ENCODE peak calls at places on chromosomes 13 and 19, in eight cellular contexts. One of them, this sample, is unnamed.

GRCh38 chr19:41540041-41540695 is 35.8 kb upstream of the CEACAM21 start:
- DNase-seq in PC-3: no peak
- DNase-seq in GM23338: no peak
- DNase-seq in psoas muscle: no peak
- DNase-seq in AG04450: no peak
- DNase-seq in heart left ventricle: no peak
- DNase-seq in cardiac muscle cell: no peak
- DNase-seq in fibroblast of pulmonary artery: no peak
- DNase-seq in this sample: no peak

GRCh38 chr13:75153834-75154233 is 328.1 kb downstream of the TBC1D4 start:
- DNase-seq in PC-3: no peak
- DNase-seq in GM23338: no peak
- DNase-seq in AG04450: no peak
- DNase-seq in heart left ventricle: no peak
- DNase-seq in fibroblast of pulmonary artery: peak
- DNase-seq in cardiac muscle cell: no peak
- DNase-seq in psoas muscle: no peak
- DNase-seq in this sample: peak

GRCh38 chr13:102128216-102128800 is 273.5 kb downstream of the FGF14 start:
- DNase-seq in heart left ventricle: no peak
- DNase-seq in psoas muscle: no peak
- DNase-seq in cardiac muscle cell: no peak
- DNase-seq in PC-3: no peak
- DNase-seq in AG04450: no peak
- DNase-seq in fibroblast of pulmonary artery: peak
- DNase-seq in GM23338: no peak
- DNase-seq in this sample: peak

GRCh38 chr19:44356383-44357111 is at the start of gene ZNF112:
- DNase-seq in cardiac muscle cell: peak
- DNase-seq in psoas muscle: peak
- DNase-seq in heart left ventricle: peak
- DNase-seq in AG04450: peak
- DNase-seq in GM23338: peak
- DNase-seq in PC-3: peak
- DNase-seq in fibroblast of pulmonary artery: peak
- DNase-seq in this sample: peak

GRCh38 chr13:39201075-39201630 is 162.9 kb downstream of the NHLRC3 start:
- DNase-seq in psoas muscle: no peak
- DNase-seq in cardiac muscle cell: peak
- DNase-seq in heart left ventricle: peak
- DNase-seq in GM23338: no peak
- DNase-seq in AG04450: no peak
- DNase-seq in PC-3: no peak
- DNase-seq in fibroblast of pulmonary artery: no peak
- DNase-seq in this sample: no peak

GRCh38 chr13:94470126-94470525 is 9.4 kb downstream of the DCT start:
- DNase-seq in cardiac muscle cell: no peak
- DNase-seq in psoas muscle: no peak
- DNase-seq in fibroblast of pulmonary artery: no peak
- DNase-seq in GM23338: no peak
- DNase-seq in AG04450: no peak
- DNase-seq in PC-3: no peak
- DNase-seq in heart left ventricle: no peak
- DNase-seq in this sample: no peak

GRCh38 chr19:10724573-10725071 is 6.7 kb downstream of the DNM2 start:
- DNase-seq in fibroblast of pulmonary artery: no peak
- DNase-seq in psoas muscle: no peak
- DNase-seq in cardiac muscle cell: no peak
- DNase-seq in GM23338: no peak
- DNase-seq in PC-3: no peak
- DNase-seq in AG04450: no peak
- DNase-seq in heart left ventricle: no peak
- DNase-seq in this sample: peak

GRCh38 chr13:87889241-87889640 is 218.1 kb downstream of the SLITRK5 start:
- DNase-seq in GM23338: no peak
- DNase-seq in heart left ventricle: no peak
- DNase-seq in AG04450: no peak
- DNase-seq in fibroblast of pulmonary artery: no peak
- DNase-seq in cardiac muscle cell: no peak
- DNase-seq in PC-3: no peak
- DNase-seq in psoas muscle: no peak
- DNase-seq in this sample: no peak

GRCh38 chr13:37492741-37493514 is 105.6 kb downstream of the POSTN start:
- DNase-seq in AG04450: peak
- DNase-seq in cardiac muscle cell: peak
- DNase-seq in fibroblast of pulmonary artery: peak
- DNase-seq in heart left ventricle: no peak
- DNase-seq in GM23338: no peak
- DNase-seq in psoas muscle: no peak
- DNase-seq in PC-3: no peak
- DNase-seq in this sample: peak

GRCh38 chr19:17159466-17160393 is 55.4 kb upstream of the USE1 start:
- DNase-seq in fibroblast of pulmonary artery: no peak
- DNase-seq in cardiac muscle cell: no peak
- DNase-seq in AG04450: no peak
- DNase-seq in PC-3: no peak
- DNase-seq in psoas muscle: no peak
- DNase-seq in GM23338: peak
- DNase-seq in heart left ventricle: no peak
- DNase-seq in this sample: no peak

GRCh38 chr13:106530209-106530906 is 5.1 kb downstream of the EFNB2 start:
- DNase-seq in AG04450: no peak
- DNase-seq in heart left ventricle: peak
- DNase-seq in psoas muscle: no peak
- DNase-seq in PC-3: peak
- DNase-seq in GM23338: peak
- DNase-seq in cardiac muscle cell: no peak
- DNase-seq in fibroblast of pulmonary artery: no peak
- DNase-seq in this sample: no peak

GRCh38 chr19:37959665-37960114 is 52.7 kb downstream of the SIPA1L3 start:
- DNase-seq in PC-3: no peak
- DNase-seq in fibroblast of pulmonary artery: no peak
- DNase-seq in cardiac muscle cell: no peak
- DNase-seq in heart left ventricle: no peak
- DNase-seq in GM23338: no peak
- DNase-seq in AG04450: no peak
- DNase-seq in psoas muscle: no peak
- DNase-seq in this sample: no peak

GRCh38 chr19:50204081-50204428 is 633 bp downstream of the MYH14 start:
- DNase-seq in psoas muscle: no peak
- DNase-seq in AG04450: no peak
- DNase-seq in GM23338: no peak
- DNase-seq in cardiac muscle cell: no peak
- DNase-seq in fibroblast of pulmonary artery: no peak
- DNase-seq in heart left ventricle: no peak
- DNase-seq in PC-3: no peak
- DNase-seq in this sample: no peak
- H3K4me3 ChIP-seq in psoas muscle: peak
- H3K4me3 ChIP-seq in AG04450: no peak
- H3K4me3 ChIP-seq in GM23338: peak
- H3K4me3 ChIP-seq in cardiac muscle cell: peak
- H3K4me3 ChIP-seq in fibroblast of pulmonary artery: no peak
- H3K4me3 ChIP-seq in heart left ventricle: peak
- H3K4me3 ChIP-seq in PC-3: peak
- H3K4me3 ChIP-seq in this sample: no peak

DNA sequence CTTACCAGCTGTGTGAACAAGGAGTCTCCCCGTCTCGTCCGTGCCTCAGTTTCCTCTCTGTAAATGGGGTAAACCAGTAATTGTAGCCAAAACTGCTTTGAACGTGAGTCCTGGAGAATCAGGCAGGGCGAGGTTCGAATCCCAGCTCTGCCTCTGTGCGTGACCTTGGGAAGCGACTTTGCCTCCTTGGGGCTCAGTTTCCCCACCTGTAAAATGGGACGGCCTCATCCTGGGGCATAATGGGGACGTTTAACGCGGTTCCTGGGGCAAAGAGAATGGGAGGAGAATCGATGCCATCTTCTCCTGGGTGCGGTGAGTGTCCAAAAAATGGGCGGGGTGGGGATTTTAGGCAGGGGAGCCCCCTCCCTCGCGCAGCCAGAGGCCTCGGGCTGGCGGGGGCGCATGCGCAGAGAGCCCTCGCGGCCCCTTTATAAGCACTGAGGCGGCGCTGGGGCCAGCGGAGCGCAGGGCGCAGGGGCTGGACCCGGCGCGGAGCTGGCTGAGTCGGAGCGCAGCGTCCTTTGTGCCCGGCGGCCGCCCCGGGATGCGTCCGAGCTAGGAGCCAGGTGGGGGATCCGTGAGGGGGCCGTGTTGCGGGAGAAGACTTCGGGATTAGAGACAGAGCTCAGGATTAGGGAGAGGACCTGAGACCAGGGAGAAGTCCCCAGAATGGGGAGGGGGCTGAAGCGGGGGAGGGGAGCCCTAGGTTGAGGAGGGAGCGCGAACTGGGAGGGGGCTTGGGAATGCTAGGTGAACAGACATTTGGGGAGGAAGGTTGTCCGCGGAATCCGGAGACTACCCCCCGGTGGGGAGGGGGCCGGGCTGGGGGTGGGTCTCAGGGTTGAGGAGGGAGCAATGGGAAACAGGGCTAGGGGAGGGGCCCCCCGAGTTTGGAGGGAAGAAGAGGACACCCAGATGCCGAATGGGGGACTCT is at the start of gene NCAN:
- DNase-seq in fibroblast of pulmonary artery: no peak
- DNase-seq in cardiac muscle cell: peak
- DNase-seq in GM23338: peak
- DNase-seq in heart left ventricle: no peak
- DNase-seq in AG04450: no peak
- DNase-seq in psoas muscle: no peak
- DNase-seq in PC-3: no peak
- DNase-seq in this sample: no peak
- H3K4me3 ChIP-seq in fibroblast of pulmonary artery: no peak
- H3K4me3 ChIP-seq in cardiac muscle cell: no peak
- H3K4me3 ChIP-seq in GM23338: peak
- H3K4me3 ChIP-seq in heart left ventricle: no peak
- H3K4me3 ChIP-seq in AG04450: no peak
- H3K4me3 ChIP-seq in psoas muscle: no peak
- H3K4me3 ChIP-seq in PC-3: no peak
- H3K4me3 ChIP-seq in this sample: no peak

GRCh38 chr19:45670670-45671453 is 2.8 kb downstream of the GIPR start:
- DNase-seq in GM23338: peak
- DNase-seq in fibroblast of pulmonary artery: peak
- DNase-seq in AG04450: peak
- DNase-seq in cardiac muscle cell: peak
- DNase-seq in heart left ventricle: peak
- DNase-seq in psoas muscle: peak
- DNase-seq in PC-3: peak
- DNase-seq in this sample: no peak

GRCh38 chr19:45663800-45664199 is 4.2 kb upstream of the GIPR start:
- DNase-seq in AG04450: no peak
- DNase-seq in cardiac muscle cell: no peak
- DNase-seq in PC-3: no peak
- DNase-seq in psoas muscle: no peak
- DNase-seq in fibroblast of pulmonary artery: no peak
- DNase-seq in heart left ventricle: no peak
- DNase-seq in GM23338: no peak
- DNase-seq in this sample: no peak

GRCh38 chr19:45664575-45664974 is 3.4 kb upstream of the GIPR start:
- DNase-seq in PC-3: no peak
- DNase-seq in psoas muscle: no peak
- DNase-seq in fibroblast of pulmonary artery: no peak
- DNase-seq in AG04450: no peak
- DNase-seq in heart left ventricle: no peak
- DNase-seq in cardiac muscle cell: no peak
- DNase-seq in GM23338: no peak
- DNase-seq in this sample: no peak

GRCh38 chr19:45668342-45668871 is 386 bp downstream of the GIPR start:
- DNase-seq in fibroblast of pulmonary artery: no peak
- DNase-seq in PC-3: no peak
- DNase-seq in cardiac muscle cell: no peak
- DNase-seq in GM23338: no peak
- DNase-seq in AG04450: no peak
- DNase-seq in psoas muscle: no peak
- DNase-seq in heart left ventricle: no peak
- DNase-seq in this sample: no peak

DNA sequence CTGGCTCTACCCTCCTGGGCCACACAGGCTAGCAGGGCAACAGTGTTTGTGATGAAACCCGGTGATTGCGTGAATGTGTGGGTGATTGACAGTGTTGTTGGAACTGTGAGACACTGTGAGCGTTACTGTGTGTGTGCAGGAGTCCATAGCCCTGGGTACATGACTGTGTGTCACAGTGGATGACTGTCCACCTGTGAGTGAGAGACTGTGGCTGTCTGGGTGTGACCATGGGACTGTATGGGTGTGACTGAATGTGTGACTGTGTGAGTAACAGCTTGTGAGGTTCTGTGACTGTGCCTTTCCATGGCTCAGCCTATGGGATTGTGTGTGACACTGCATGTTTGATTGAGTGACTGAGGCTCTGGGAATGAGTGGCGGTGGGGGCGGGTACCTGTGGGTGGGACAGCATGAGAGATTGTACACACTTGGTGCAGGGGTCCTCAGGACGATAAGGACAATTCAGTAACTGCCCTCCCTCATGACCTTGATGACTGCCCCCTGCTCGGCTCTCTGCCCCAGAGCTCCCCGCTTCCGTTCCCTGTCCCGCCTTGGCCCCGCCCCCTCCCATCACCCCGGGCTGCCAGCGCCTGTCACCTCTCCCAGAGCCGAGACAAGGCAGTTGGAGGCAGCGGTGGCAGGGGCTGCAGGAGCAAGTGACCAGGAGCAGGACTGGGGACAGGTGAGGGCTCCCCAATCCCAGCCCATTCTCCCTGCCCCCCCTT is at the start of gene GIPR:
- DNase-seq in cardiac muscle cell: peak
- DNase-seq in heart left ventricle: no peak
- DNase-seq in fibroblast of pulmonary artery: no peak
- DNase-seq in GM23338: peak
- DNase-seq in psoas muscle: peak
- DNase-seq in AG04450: no peak
- DNase-seq in PC-3: peak
- DNase-seq in this sample: no peak
- H3K4me3 ChIP-seq in cardiac muscle cell: peak
- H3K4me3 ChIP-seq in heart left ventricle: peak
- H3K4me3 ChIP-seq in fibroblast of pulmonary artery: peak
- H3K4me3 ChIP-seq in GM23338: peak
- H3K4me3 ChIP-seq in psoas muscle: peak
- H3K4me3 ChIP-seq in AG04450: peak
- H3K4me3 ChIP-seq in PC-3: peak
- H3K4me3 ChIP-seq in this sample: peak

DNA sequence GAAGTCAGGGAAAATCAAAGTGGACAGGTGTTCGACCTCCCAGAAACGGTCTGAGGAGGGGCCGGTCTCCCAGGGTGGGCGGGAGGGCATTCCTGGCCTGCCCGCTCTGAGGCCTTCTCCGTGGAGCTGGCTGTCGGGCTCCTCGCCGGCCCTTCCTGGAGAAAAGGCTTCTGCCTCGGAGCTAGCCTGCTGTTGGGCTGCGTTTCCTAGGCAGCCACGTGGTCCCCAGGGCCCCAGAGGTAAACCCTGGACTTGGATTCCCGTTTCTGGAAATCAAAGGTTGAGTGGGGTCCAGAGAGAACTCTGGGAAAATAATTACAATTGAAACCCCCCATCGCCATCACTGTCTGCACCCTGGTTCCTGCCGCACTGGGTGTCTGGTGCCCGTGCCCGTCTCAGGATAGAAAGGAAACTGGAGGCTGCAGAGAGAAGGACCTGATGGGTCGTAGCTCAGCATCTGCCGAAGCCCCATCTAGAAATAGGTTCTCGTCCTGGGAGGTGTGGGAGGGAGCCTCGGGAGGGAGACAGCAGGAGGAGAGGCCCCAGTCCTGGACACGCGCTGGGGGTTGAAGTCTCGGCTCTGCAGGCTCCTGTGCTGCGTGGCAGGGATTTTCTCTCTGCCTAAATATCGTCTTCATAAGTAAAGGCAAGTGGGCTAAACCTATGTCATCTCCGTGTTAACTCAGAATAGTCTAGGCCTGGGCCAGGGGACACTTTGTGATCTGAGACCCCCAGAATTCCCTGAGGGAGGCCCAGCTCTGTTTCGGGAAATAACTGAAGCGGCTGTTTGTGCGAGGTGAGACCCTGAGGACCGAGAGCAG is 7.7 kb upstream of the PROZ start:
- DNase-seq in fibroblast of pulmonary artery: no peak
- DNase-seq in GM23338: no peak
- DNase-seq in PC-3: no peak
- DNase-seq in AG04450: no peak
- DNase-seq in psoas muscle: no peak
- DNase-seq in heart left ventricle: no peak
- DNase-seq in cardiac muscle cell: no peak
- DNase-seq in this sample: no peak
- H3K4me3 ChIP-seq in fibroblast of pulmonary artery: no peak
- H3K4me3 ChIP-seq in GM23338: no peak
- H3K4me3 ChIP-seq in PC-3: no peak
- H3K4me3 ChIP-seq in AG04450: no peak
- H3K4me3 ChIP-seq in psoas muscle: no peak
- H3K4me3 ChIP-seq in heart left ventricle: no peak
- H3K4me3 ChIP-seq in cardiac muscle cell: no peak
- H3K4me3 ChIP-seq in this sample: no peak